ENCODE peak calls at places on chromosomes 2 and 18, in ten cellular contexts. F is psoas muscle; U is dermis blood vessel endothelial cell; B is A549; G is effector memory CD8-positive, alpha-beta T cell; A is iris pigment epithelial cell; C is NCI-H1048; X is NCI-H1092 treated with DMSO at 0.1 percent for 48 hours; L is activated gamma-delta T cell treated with anti-CD3 and anti-CD28 coated beads, Interleukin-2, amount 50 U/mL, for 16 hours; V is ELF-1. P is an unnamed sample.

GRCh38 chr2:175817200-175817599 is 184.9 kb downstream of the LNPK start:
- DNase-seq in C (no peak), F (no peak), B (no peak), A (no peak), L (no peak), U (no peak), G (no peak), V (no peak), X (no peak), P (no peak)

GRCh38 chr18:67216846-67217245 is 299.7 kb downstream of the DSEL start:
- DNase-seq in B (no peak), L (no peak), X (no peak), F (no peak), V (no peak), C (no peak), G (no peak), A (no peak), U (no peak), P (no peak)

GRCh38 chr2:227370791-227371312 is 8.3 kb downstream of the TM4SF20 start:
- DNase-seq in C (no peak), A (peak; percentile 98), U (peak; percentile 34), X (no peak), G (no peak), B (no peak), F (no peak), L (no peak), V (no peak), P (peak; percentile 68)

GRCh38 chr2:214492152-214492551 is 81.3 kb downstream of the VWC2L start:
- DNase-seq in X (peak; percentile 40), B (no peak), F (no peak), A (no peak), G (no peak), C (no peak), U (no peak), V (no peak), L (no peak), P (no peak)

GRCh38 chr2:71697106-71698010 is 244.0 kb downstream of the DYSF start:
- DNase-seq in U (no peak), L (no peak), C (no peak), G (no peak), A (no peak), X (no peak), F (no peak), V (peak; percentile 67), B (no peak), P (no peak)

GRCh38 chr2:68110102-68110501 is 47.3 kb upstream of the C1D start:
- DNase-seq in C (no peak), B (peak; percentile 43), V (no peak), U (no peak), A (no peak), X (no peak), F (no peak), L (no peak), G (no peak), P (no peak)

GRCh38 chr2:140696449-140696848 is 1434.4 kb downstream of the LRP1B start:
- DNase-seq in U (no peak), F (no peak), C (no peak), G (no peak), V (peak; percentile 4), B (peak; percentile 31), X (peak; percentile 19), A (no peak), L (no peak), P (no peak)

GRCh38 chr18:52554180-52554579 is 214.2 kb downstream of the DCC start:
- DNase-seq in C (no peak), G (no peak), F (no peak), V (no peak), B (no peak), X (no peak), U (no peak), L (no peak), A (no peak), P (no peak)

GRCh38 chr2:177549171-177549570 is 156.6 kb downstream of the AGPS start:
- DNase-seq in A (no peak), G (no peak), B (no peak), L (no peak), C (no peak), V (no peak), U (no peak), F (no peak), X (no peak), P (no peak)

GRCh38 chr2:15447381-15447780 is 113.8 kb downstream of the NBAS start:
- DNase-seq in G (no peak), L (no peak), C (no peak), F (no peak), V (no peak), B (no peak), U (no peak), X (no peak), A (no peak), P (no peak)

GRCh38 chr2:236955675-236956618 is 129.7 kb upstream of the COPS8 start:
- DNase-seq in V (peak; percentile 84), X (no peak), C (no peak), U (no peak), A (no peak), G (no peak), B (no peak), L (no peak), F (no peak), P (no peak)

GRCh38 chr2:42261531-42262195 is 92.5 kb downstream of the EML4 start:
- DNase-seq in G (no peak), A (no peak), B (no peak), C (no peak), U (no peak), V (no peak), F (no peak), X (peak; percentile 1), L (no peak), P (no peak)

GRCh38 chr2:109128466-109129355 is at the start of gene SH3RF3:
- DNase-seq in A (peak; percentile 58), F (peak; percentile 69), B (peak; percentile 61), C (no peak), L (no peak), V (peak; percentile 48), G (peak; percentile 16), X (peak; percentile 38), U (peak; percentile 58), P (no peak)

GRCh38 chr2:27261926-27262298 is 935 bp downstream of the SLC30A3 start:
- DNase-seq in U (no peak), A (no peak), V (no peak), L (no peak), X (no peak), B (no peak), G (no peak), F (no peak), C (no peak), P (no peak)

GRCh38 chr2:151085101-151085640 is 176.5 kb downstream of the RBM43 start:
- DNase-seq in G (no peak), X (no peak), B (no peak), V (no peak), F (no peak), L (no peak), C (no peak), U (no peak), A (no peak), P (no peak)

GRCh38 chr2:218648473-218649100 is 10.8 kb downstream of the ZNF142 start:
- DNase-seq in A (peak; percentile 73), F (peak; percentile 47), X (peak; percentile 12), G (peak; percentile 40), C (no peak), B (peak; percentile 80), U (peak; percentile 89), L (no peak), V (peak; percentile 65), P (no peak)

GRCh38 chr18:46282177-46282570 is 178.0 kb downstream of the HAUS1 start:
- DNase-seq in U (no peak), V (no peak), G (no peak), A (no peak), F (no peak), L (no peak), C (no peak), X (no peak), B (no peak), P (no peak)

GRCh38 chr2:223109341-223109740 is 57.4 kb downstream of the KCNE4 start:
- DNase-seq in F (no peak), L (no peak), G (no peak), V (no peak), C (no peak), U (no peak), B (no peak), X (no peak), A (peak; percentile 66), P (no peak)

GRCh38 chr18:12282436-12283039 is 25.5 kb upstream of the TUBB6 start:
- DNase-seq in F (no peak), X (no peak), U (peak; percentile 71), B (peak; percentile 11), V (peak; percentile 25), A (peak; percentile 94), C (no peak), G (no peak), L (no peak), P (no peak)

GRCh38 chr2:121697108-121697631 is 39.5 kb downstream of the NIFK start:
- DNase-seq in X (no peak), A (peak; percentile 28), B (no peak), G (no peak), U (peak; percentile 60), C (no peak), F (no peak), V (no peak), L (no peak), P (no peak)

GRCh38 chr18:53004798-53005197 is 664.8 kb downstream of the DCC start:
- DNase-seq in G (no peak), B (no peak), L (no peak), A (no peak), F (no peak), U (no peak), C (no peak), V (no peak), X (no peak), P (no peak)

GRCh38 chr2:153871231-153872221 is at the start of gene GALNT13:
- DNase-seq in L (no peak), G (no peak), C (no peak), V (peak; percentile 91), U (no peak), F (peak; percentile 14), B (peak; percentile 97), X (peak; percentile 85), A (peak; percentile 16), P (no peak)

GRCh38 chr2:196113061-196113974 is 44.7 kb upstream of the DNAH7 start:
- DNase-seq in A (peak; percentile 90), F (no peak), X (no peak), C (no peak), G (no peak), B (no peak), V (no peak), U (peak; percentile 17), L (no peak), P (no peak)

P was measured in right atrium auricular region.